ENCODE peak calls at places on chromosomes 4 and X, in four cellular contexts. D is adipocyte; B is hepatocyte; Y is CD4-positive, CD25-positive, alpha-beta regulatory T cell. P is an unnamed sample.

GRCh38 chr4:47852121-47852520 is 14.3 kb upstream of the CORIN start:
- DNase-seq in D (peak; percentile 79), B (no peak), Y (no peak), P (no peak)

GRCh38 chr4:11480683-11481082 is 52.0 kb upstream of the HS3ST1 start:
- DNase-seq in D (no peak), B (no peak), Y (peak; percentile 67), P (no peak)

GRCh38 chrX:314781-315595 is 3.6 kb downstream of the GTPBP6 start:
- DNase-seq in D (no peak), B (no peak), Y (no peak), P (no peak)

GRCh38 chrX:68199062-68199848 is 234.0 kb downstream of the OPHN1 start:
- DNase-seq in D (no peak), B (no peak), Y (no peak), P (no peak)

GRCh38 chr4:20422398-20422797 is 170.7 kb downstream of the SLIT2 start:
- DNase-seq in D (peak; percentile 67), B (peak; percentile 71), Y (peak; percentile 38), P (peak; percentile 56)

GRCh38 chr4:124334119-124334518 is 378.4 kb downstream of the ANKRD50 start:
- DNase-seq in D (peak; percentile 93), B (peak; percentile 80), Y (peak; percentile 19), P (peak; percentile 28)

GRCh38 chr4:147518846-147519767 is 38.2 kb downstream of the EDNRA start:
- DNase-seq in D (peak; percentile 80), B (peak; percentile 77), Y (peak; percentile 66), P (peak; percentile 33)

GRCh38 chrX:15877380-15877779 is 22.8 kb upstream of the AP1S2 start:
- DNase-seq in D (peak; percentile 5), B (no peak), Y (no peak), P (no peak)

GRCh38 chr4:151184523-151185458 is 85.4 kb downstream of the RPS3A start:
- DNase-seq in D (peak; percentile 67), B (peak; percentile 60), Y (no peak), P (no peak)

GRCh38 chr4:103996637-103997036 is 276.9 kb upstream of the TACR3 start:
- DNase-seq in D (peak; percentile 36), B (peak; percentile 85), Y (no peak), P (no peak)

GRCh38 chrX:39157796-39158195 is 356.5 kb downstream of the MID1IP1 start:
- DNase-seq in D (no peak), B (no peak), Y (no peak), P (no peak)

GRCh38 chrX:44733931-44734330 is 109.9 kb upstream of the DUSP21 start:
- DNase-seq in D (no peak), B (no peak), Y (no peak), P (no peak)

GRCh38 chrX:118644378-118644777 is 83.0 kb upstream of the IL13RA1 start:
- DNase-seq in D (peak; percentile 51), B (peak; percentile 29), Y (no peak), P (no peak)

GRCh38 chrX:39513836-39514235 is 583.9 kb downstream of the BCOR start:
- DNase-seq in D (no peak), B (peak; percentile 26), Y (no peak), P (no peak)

GRCh38 chr4:84985952-84986351 is 19.5 kb upstream of the WDFY3 start:
- DNase-seq in D (no peak), B (no peak), Y (no peak), P (no peak)

GRCh38 chr4:79661196-79661595 is 253.2 kb upstream of the GK2 start:
- DNase-seq in D (no peak), B (no peak), Y (no peak), P (no peak)

GRCh38 chr4:73843369-73843768 is 6.9 kb downstream of the CXCL6 start:
- DNase-seq in D (no peak), B (no peak), Y (no peak), P (no peak)

GRCh38 chr4:154065368-154065767 is 276.5 kb upstream of the SFRP2 start:
- DNase-seq in D (no peak), B (no peak), Y (no peak), P (no peak)

GRCh38 chrX:137545711-137546651 is 19.9 kb upstream of the ZIC3 start:
- DNase-seq in D (no peak), B (no peak), Y (no peak), P (no peak)

GRCh38 chrX:137549846-137550534 is 15.9 kb upstream of the ZIC3 start:
- DNase-seq in D (no peak), B (no peak), Y (no peak), P (no peak)

GRCh38 chrX:137549073-137549472 is 16.9 kb upstream of the ZIC3 start:
- DNase-seq in D (no peak), B (no peak), Y (no peak), P (no peak)

GRCh38 chrX:137547291-137547690 is 18.6 kb upstream of the ZIC3 start:
- DNase-seq in D (no peak), B (no peak), Y (no peak), P (no peak)

GRCh38 chrX:137548261-137548660 is 17.7 kb upstream of the ZIC3 start:
- DNase-seq in D (no peak), B (no peak), Y (no peak), P (no peak)
- H3K9me3 ChIP-seq in D (peaks cover 6% of the 10 kb centered on the region), B (no peaks in the 10 kb centered on the region), Y (no peaks in the 10 kb centered on the region), P (no peaks in the 10 kb centered on the region)

DNA sequence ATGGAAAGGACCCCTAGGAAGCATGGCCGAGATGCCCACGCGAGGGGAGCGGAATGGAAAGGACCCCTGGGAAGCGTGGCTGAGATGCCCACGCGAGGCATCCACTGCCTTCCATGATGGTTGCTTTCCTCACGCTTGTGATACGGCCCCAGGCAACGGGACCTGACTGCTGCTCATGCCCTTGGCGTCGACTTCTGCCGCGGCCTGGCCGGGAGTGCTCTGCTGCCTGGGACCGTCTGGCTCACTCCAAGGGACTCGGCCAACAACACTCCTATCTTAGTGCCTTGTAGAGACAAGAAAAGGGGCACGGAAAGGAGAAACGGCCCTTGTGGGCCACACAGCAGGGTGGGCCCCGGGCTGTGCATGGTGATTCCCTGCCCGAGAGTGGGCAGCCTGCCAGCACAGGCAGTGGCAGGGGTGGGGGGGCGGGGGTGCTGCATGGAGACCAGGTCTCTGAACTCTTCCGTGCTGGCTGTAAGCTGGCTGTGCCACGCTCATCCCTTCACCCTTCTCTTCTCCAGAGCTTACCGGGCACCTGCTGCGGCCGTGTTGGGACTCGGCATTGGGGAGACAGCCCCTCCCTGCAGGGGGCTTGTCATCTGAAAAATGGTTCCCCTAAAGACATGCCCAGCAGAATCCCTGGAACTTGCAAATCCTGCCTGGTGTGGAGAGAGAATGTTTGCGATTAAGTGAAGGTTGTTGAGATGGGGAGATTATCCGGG is 38.6 kb upstream of the HMX1 start:
- DNase-seq in D (no peak), B (no peak), Y (no peak), P (no peak)
- H3K9me3 ChIP-seq in D (no peaks in the 10 kb centered on the region), B (no peaks in the 10 kb centered on the region), Y (no peaks in the 10 kb centered on the region), P (no peaks in the 10 kb centered on the region)

GRCh38 chr4:1255699-1256098 is 6.8 kb upstream of the CTBP1 start:
- DNase-seq in D (no peak), B (no peak), Y (no peak), P (no peak)

GRCh38 chr4:1258457-1258856 is 9.5 kb upstream of the CTBP1 start:
- DNase-seq in D (no peak), B (no peak), Y (no peak), P (no peak)

GRCh38 chr4:1253831-1254230 is 4.9 kb upstream of the CTBP1 start:
- DNase-seq in D (no peak), B (no peak), Y (peak; percentile 42), P (no peak)

GRCh38 chr4:1252928-1253492 is 4.1 kb upstream of the CTBP1 start:
- DNase-seq in D (no peak), B (no peak), Y (no peak), P (no peak)

GRCh38 chr4:1255151-1255550 is 6.2 kb upstream of the CTBP1 start:
- DNase-seq in D (no peak), B (no peak), Y (no peak), P (no peak)
- H3K9me3 ChIP-seq in D (peaks cover 36% of the 10 kb centered on the region), B (no peaks in the 10 kb centered on the region), Y (no peaks in the 10 kb centered on the region), P (no peaks in the 10 kb centered on the region)

GRCh38 chrX:81021478-81021877 is 180.2 kb downstream of the HMGN5 start:
- DNase-seq in D (no peak), B (no peak), Y (no peak), P (no peak)
- H3K9me3 ChIP-seq in D (peaks cover 10% of the 10 kb centered on the region), B (peaks cover 3% of the 10 kb centered on the region), Y (no peaks in the 10 kb centered on the region), P (no peaks in the 10 kb centered on the region)

GRCh38 chrX:1767026-1767425 is 152.2 kb downstream of the ASMT start:
- DNase-seq in D (no peak), B (no peak), Y (no peak), P (no peak)

DNA sequence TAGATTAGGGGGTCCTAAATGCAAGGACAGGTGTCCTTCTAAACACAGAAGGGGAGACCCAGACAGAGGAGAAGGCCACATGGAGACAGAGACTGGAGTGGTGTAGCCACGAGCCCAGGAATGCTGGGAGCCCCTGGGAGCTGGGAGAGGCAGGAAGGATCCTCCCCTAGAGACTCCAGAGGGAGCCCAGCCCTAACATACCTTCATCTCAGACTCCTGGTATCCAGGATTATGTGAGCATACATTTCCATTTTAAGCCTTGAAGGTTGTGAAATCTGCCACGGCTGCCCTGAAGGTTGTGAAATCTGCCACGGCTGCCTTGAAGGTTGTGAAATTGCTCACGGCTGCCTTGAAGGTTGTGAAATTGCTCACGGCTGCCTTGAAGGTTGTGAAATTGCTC is 148.4 kb downstream of the ASMT start:
- DNase-seq in D (no peak), B (no peak), Y (no peak), P (no peak)
- H3K9me3 ChIP-seq in D (peaks cover 3% of the 10 kb centered on the region), B (no peaks in the 10 kb centered on the region), Y (peaks cover 5% of the 10 kb centered on the region), P (no peaks in the 10 kb centered on the region)